ENCODE peak calls at places on chromosome 16, in nine cellular contexts. One of them, this sample, is unnamed.

GRCh38 chr16:77066896-77067496 is 124.0 kb upstream of the MON1B start:
- DNase-seq in neuronal stem cell: no peak
- DNase-seq in right lobe of liver: no peak
- DNase-seq in RWPE1: no peak
- DNase-seq in tibial nerve: no peak
- DNase-seq in effector memory CD4-positive, alpha-beta T cell: no peak
- DNase-seq in pancreas: no peak
- DNase-seq in heart right ventricle: no peak
- DNase-seq in GM12878: no peak
- DNase-seq in this sample: no peak

GRCh38 chr16:49283376-49284049 is 1.9 kb upstream of the CBLN1 start:
- DNase-seq in neuronal stem cell: no peak
- DNase-seq in right lobe of liver: no peak
- DNase-seq in RWPE1: no peak
- DNase-seq in tibial nerve: no peak
- DNase-seq in effector memory CD4-positive, alpha-beta T cell: no peak
- DNase-seq in pancreas: no peak
- DNase-seq in heart right ventricle: no peak
- DNase-seq in GM12878: no peak
- DNase-seq in this sample: no peak

GRCh38 chr16:55487048-55487803 is 8.2 kb downstream of the MMP2 start:
- DNase-seq in neuronal stem cell: no peak
- DNase-seq in right lobe of liver: no peak
- DNase-seq in RWPE1: no peak
- DNase-seq in tibial nerve: peak; percentile 77
- DNase-seq in effector memory CD4-positive, alpha-beta T cell: no peak
- DNase-seq in pancreas: no peak
- DNase-seq in heart right ventricle: no peak
- DNase-seq in GM12878: no peak
- DNase-seq in this sample: no peak

GRCh38 chr16:55443434-55443833 is 35.6 kb upstream of the MMP2 start:
- DNase-seq in neuronal stem cell: no peak
- DNase-seq in right lobe of liver: no peak
- DNase-seq in RWPE1: no peak
- DNase-seq in tibial nerve: no peak
- DNase-seq in effector memory CD4-positive, alpha-beta T cell: no peak
- DNase-seq in pancreas: no peak
- DNase-seq in heart right ventricle: no peak
- DNase-seq in GM12878: no peak
- DNase-seq in this sample: no peak

GRCh38 chr16:20023190-20023589 is 50.5 kb downstream of the GPR139 start:
- DNase-seq in neuronal stem cell: peak; percentile 55
- DNase-seq in right lobe of liver: no peak
- DNase-seq in RWPE1: no peak
- DNase-seq in tibial nerve: no peak
- DNase-seq in effector memory CD4-positive, alpha-beta T cell: no peak
- DNase-seq in pancreas: no peak
- DNase-seq in heart right ventricle: no peak
- DNase-seq in GM12878: no peak
- DNase-seq in this sample: no peak

GRCh38 chr16:50248845-50249244 is 17.5 kb upstream of the ADCY7 start:
- DNase-seq in neuronal stem cell: no peak
- DNase-seq in right lobe of liver: no peak
- DNase-seq in RWPE1: no peak
- DNase-seq in tibial nerve: no peak
- DNase-seq in effector memory CD4-positive, alpha-beta T cell: no peak
- DNase-seq in pancreas: no peak
- DNase-seq in heart right ventricle: no peak
- DNase-seq in GM12878: no peak
- DNase-seq in this sample: no peak

GRCh38 chr16:67000384-67001158 is 12.2 kb downstream of the CES4A start:
- DNase-seq in neuronal stem cell: no peak
- DNase-seq in right lobe of liver: peak; percentile 68
- DNase-seq in RWPE1: peak; percentile 61
- DNase-seq in tibial nerve: peak; percentile 61
- DNase-seq in effector memory CD4-positive, alpha-beta T cell: peak; percentile 52
- DNase-seq in pancreas: peak; percentile 85
- DNase-seq in heart right ventricle: peak; percentile 51
- DNase-seq in GM12878: no peak
- DNase-seq in this sample: peak; percentile 72

GRCh38 chr16:14378131-14378551 is 251.9 kb downstream of the PARN start:
- DNase-seq in neuronal stem cell: no peak
- DNase-seq in right lobe of liver: no peak
- DNase-seq in RWPE1: peak; percentile 64
- DNase-seq in tibial nerve: no peak
- DNase-seq in effector memory CD4-positive, alpha-beta T cell: no peak
- DNase-seq in pancreas: no peak
- DNase-seq in heart right ventricle: no peak
- DNase-seq in GM12878: no peak
- DNase-seq in this sample: no peak

GRCh38 chr16:7614022-7614795 is 281.6 kb downstream of the RBFOX1 start:
- DNase-seq in neuronal stem cell: no peak
- DNase-seq in right lobe of liver: no peak
- DNase-seq in RWPE1: no peak
- DNase-seq in tibial nerve: no peak
- DNase-seq in effector memory CD4-positive, alpha-beta T cell: no peak
- DNase-seq in pancreas: no peak
- DNase-seq in heart right ventricle: no peak
- DNase-seq in GM12878: no peak
- DNase-seq in this sample: no peak

GRCh38 chr16:1158456-1159324 is 5.8 kb downstream of the CACNA1H start:
- DNase-seq in neuronal stem cell: no peak
- DNase-seq in right lobe of liver: no peak
- DNase-seq in RWPE1: no peak
- DNase-seq in tibial nerve: no peak
- DNase-seq in effector memory CD4-positive, alpha-beta T cell: no peak
- DNase-seq in pancreas: peak; percentile 78
- DNase-seq in heart right ventricle: peak; percentile 84
- DNase-seq in GM12878: no peak
- DNase-seq in this sample: no peak

GRCh38 chr16:4318171-4318910 is 2.5 kb downstream of the GLIS2 start:
- DNase-seq in neuronal stem cell: no peak
- DNase-seq in right lobe of liver: no peak
- DNase-seq in RWPE1: no peak
- DNase-seq in tibial nerve: no peak
- DNase-seq in effector memory CD4-positive, alpha-beta T cell: no peak
- DNase-seq in pancreas: no peak
- DNase-seq in heart right ventricle: no peak
- DNase-seq in GM12878: no peak
- DNase-seq in this sample: no peak

GRCh38 chr16:61233718-61234117 is 802.5 kb downstream of the CDH8 start:
- DNase-seq in neuronal stem cell: no peak
- DNase-seq in right lobe of liver: no peak
- DNase-seq in RWPE1: no peak
- DNase-seq in tibial nerve: no peak
- DNase-seq in effector memory CD4-positive, alpha-beta T cell: no peak
- DNase-seq in pancreas: no peak
- DNase-seq in heart right ventricle: no peak
- DNase-seq in GM12878: no peak
- DNase-seq in this sample: no peak

GRCh38 chr16:71340406-71340805 is 18.1 kb upstream of the CALB2 start:
- DNase-seq in neuronal stem cell: no peak
- DNase-seq in right lobe of liver: no peak
- DNase-seq in RWPE1: no peak
- DNase-seq in tibial nerve: no peak
- DNase-seq in effector memory CD4-positive, alpha-beta T cell: no peak
- DNase-seq in pancreas: no peak
- DNase-seq in heart right ventricle: no peak
- DNase-seq in GM12878: no peak
- DNase-seq in this sample: no peak

GRCh38 chr16:19912445-19913305 is 28.0 kb upstream of the GPRC5B start:
- DNase-seq in neuronal stem cell: no peak
- DNase-seq in right lobe of liver: no peak
- DNase-seq in RWPE1: peak; percentile 33
- DNase-seq in tibial nerve: no peak
- DNase-seq in effector memory CD4-positive, alpha-beta T cell: no peak
- DNase-seq in pancreas: no peak
- DNase-seq in heart right ventricle: no peak
- DNase-seq in GM12878: no peak
- DNase-seq in this sample: no peak

GRCh38 chr16:83004868-83005652 is 378.3 kb downstream of the CDH13 start:
- DNase-seq in neuronal stem cell: no peak
- DNase-seq in right lobe of liver: no peak
- DNase-seq in RWPE1: no peak
- DNase-seq in tibial nerve: no peak
- DNase-seq in effector memory CD4-positive, alpha-beta T cell: no peak
- DNase-seq in pancreas: no peak
- DNase-seq in heart right ventricle: no peak
- DNase-seq in GM12878: no peak
- DNase-seq in this sample: no peak

GRCh38 chr16:58574895-58575294 is 54.7 kb downstream of the CNOT1 start:
- DNase-seq in neuronal stem cell: no peak
- DNase-seq in right lobe of liver: no peak
- DNase-seq in RWPE1: no peak
- DNase-seq in tibial nerve: no peak
- DNase-seq in effector memory CD4-positive, alpha-beta T cell: no peak
- DNase-seq in pancreas: no peak
- DNase-seq in heart right ventricle: no peak
- DNase-seq in GM12878: no peak
- DNase-seq in this sample: no peak
- H3K27ac ChIP-seq in neuronal stem cell: no peak overlapping the region
- H3K27ac ChIP-seq in right lobe of liver: no peak overlapping the region
- H3K27ac ChIP-seq in RWPE1: no peak overlapping the region
- H3K27ac ChIP-seq in tibial nerve: no peak overlapping the region
- H3K27ac ChIP-seq in effector memory CD4-positive, alpha-beta T cell: no peak overlapping the region
- H3K27ac ChIP-seq in pancreas: no peak overlapping the region
- H3K27ac ChIP-seq in heart right ventricle: peak overlapping the region; percentile 5
- H3K27ac ChIP-seq in GM12878: no peak overlapping the region
- H3K27ac ChIP-seq in this sample: no peak overlapping the region

GRCh38 chr16:2692948-2693651 is 10.8 kb downstream of the KCTD5 start:
- DNase-seq in neuronal stem cell: no peak
- DNase-seq in right lobe of liver: no peak
- DNase-seq in RWPE1: no peak
- DNase-seq in tibial nerve: no peak
- DNase-seq in effector memory CD4-positive, alpha-beta T cell: no peak
- DNase-seq in pancreas: peak; percentile 11
- DNase-seq in heart right ventricle: peak; percentile 17
- DNase-seq in GM12878: no peak
- DNase-seq in this sample: peak; percentile 64
- H3K27ac ChIP-seq in neuronal stem cell: peak overlapping the region; percentile 75
- H3K27ac ChIP-seq in right lobe of liver: no peak overlapping the region
- H3K27ac ChIP-seq in RWPE1: no peak overlapping the region
- H3K27ac ChIP-seq in tibial nerve: peak overlapping the region; percentile 69
- H3K27ac ChIP-seq in effector memory CD4-positive, alpha-beta T cell: no peak overlapping the region
- H3K27ac ChIP-seq in pancreas: no peak overlapping the region
- H3K27ac ChIP-seq in heart right ventricle: peak overlapping the region; percentile 78
- H3K27ac ChIP-seq in GM12878: no peak overlapping the region
- H3K27ac ChIP-seq in this sample: peak overlapping the region; percentile 96

DNA sequence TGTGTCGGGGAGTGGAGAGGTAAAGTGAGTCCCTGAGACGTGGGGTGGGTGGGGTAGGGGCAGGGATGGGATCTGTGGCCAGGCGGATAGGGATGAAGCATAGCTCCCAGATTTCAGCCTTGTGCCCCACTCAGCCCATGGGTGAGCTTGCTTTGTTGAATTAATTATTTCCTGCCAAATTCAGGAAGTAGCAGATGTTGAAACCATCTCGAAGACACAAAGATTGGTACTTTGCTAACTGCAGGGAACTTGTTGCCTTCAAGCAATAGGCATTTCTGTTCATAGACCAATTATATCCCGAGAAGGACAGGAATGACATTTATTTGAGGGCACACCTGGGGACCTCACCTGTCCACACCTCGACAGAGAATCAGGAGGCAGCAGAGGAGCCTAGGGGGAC is 11.0 kb upstream of the C16orf74 start:
- DNase-seq in neuronal stem cell: no peak
- DNase-seq in right lobe of liver: no peak
- DNase-seq in RWPE1: no peak
- DNase-seq in tibial nerve: no peak
- DNase-seq in effector memory CD4-positive, alpha-beta T cell: no peak
- DNase-seq in pancreas: no peak
- DNase-seq in heart right ventricle: no peak
- DNase-seq in GM12878: no peak
- DNase-seq in this sample: no peak
- H3K27ac ChIP-seq in neuronal stem cell: no peak overlapping the region
- H3K27ac ChIP-seq in right lobe of liver: no peak overlapping the region
- H3K27ac ChIP-seq in RWPE1: no peak overlapping the region
- H3K27ac ChIP-seq in tibial nerve: no peak overlapping the region
- H3K27ac ChIP-seq in effector memory CD4-positive, alpha-beta T cell: no peak overlapping the region
- H3K27ac ChIP-seq in pancreas: no peak overlapping the region
- H3K27ac ChIP-seq in heart right ventricle: no peak overlapping the region
- H3K27ac ChIP-seq in GM12878: no peak overlapping the region
- H3K27ac ChIP-seq in this sample: no peak overlapping the region

DNA sequence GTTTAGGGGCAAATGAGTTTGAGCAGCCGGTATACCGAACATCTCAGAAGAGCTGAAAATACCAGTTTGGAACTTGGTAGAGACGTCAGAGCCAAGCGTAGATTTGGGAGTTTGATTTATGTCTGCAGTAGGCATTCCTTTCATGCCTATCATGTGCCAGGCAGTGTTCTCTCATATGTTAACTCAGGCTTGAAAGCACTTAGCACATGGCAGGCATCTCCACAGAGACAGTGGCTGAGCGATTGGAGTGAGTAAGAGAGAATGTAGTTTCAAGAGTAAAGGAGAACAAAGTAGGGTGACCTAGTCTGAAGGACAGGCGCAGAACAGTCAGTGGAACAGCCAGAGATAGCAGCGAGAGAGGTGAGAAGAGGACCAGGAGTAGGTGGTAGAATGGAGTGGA is 207.0 kb downstream of the FTO start:
- DNase-seq in neuronal stem cell: no peak
- DNase-seq in right lobe of liver: no peak
- DNase-seq in RWPE1: no peak
- DNase-seq in tibial nerve: no peak
- DNase-seq in effector memory CD4-positive, alpha-beta T cell: no peak
- DNase-seq in pancreas: no peak
- DNase-seq in heart right ventricle: no peak
- DNase-seq in GM12878: no peak
- DNase-seq in this sample: no peak
- H3K27ac ChIP-seq in neuronal stem cell: no peak overlapping the region
- H3K27ac ChIP-seq in right lobe of liver: no peak overlapping the region
- H3K27ac ChIP-seq in RWPE1: no peak overlapping the region
- H3K27ac ChIP-seq in tibial nerve: no peak overlapping the region
- H3K27ac ChIP-seq in effector memory CD4-positive, alpha-beta T cell: no peak overlapping the region
- H3K27ac ChIP-seq in pancreas: no peak overlapping the region
- H3K27ac ChIP-seq in heart right ventricle: no peak overlapping the region
- H3K27ac ChIP-seq in GM12878: no peak overlapping the region
- H3K27ac ChIP-seq in this sample: no peak overlapping the region

DNA sequence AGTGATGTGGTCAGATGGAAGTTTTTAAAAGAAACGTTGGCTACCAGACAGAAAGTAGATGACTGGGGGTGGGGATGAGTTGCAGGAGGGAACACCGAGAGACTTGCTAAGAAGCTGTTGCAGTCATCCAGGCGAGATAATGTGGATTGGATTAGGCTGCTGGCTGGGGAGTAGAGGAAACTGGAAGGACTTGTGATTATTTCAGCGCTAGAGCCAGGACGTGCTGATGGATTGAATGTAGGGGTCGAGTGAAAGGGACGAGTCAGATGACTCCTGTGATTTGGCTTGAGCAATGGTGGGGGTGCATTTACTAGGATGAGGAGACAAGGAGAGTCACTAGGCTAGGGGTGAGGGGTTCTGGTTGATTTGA is 88.5 kb downstream of the CLEC16A start:
- DNase-seq in neuronal stem cell: peak; percentile 23
- DNase-seq in right lobe of liver: no peak
- DNase-seq in RWPE1: no peak
- DNase-seq in tibial nerve: peak; percentile 73
- DNase-seq in effector memory CD4-positive, alpha-beta T cell: no peak
- DNase-seq in pancreas: no peak
- DNase-seq in heart right ventricle: no peak
- DNase-seq in GM12878: no peak
- DNase-seq in this sample: no peak
- H3K27ac ChIP-seq in neuronal stem cell: no peak overlapping the region
- H3K27ac ChIP-seq in right lobe of liver: no peak overlapping the region
- H3K27ac ChIP-seq in RWPE1: peak overlapping the region; percentile 63
- H3K27ac ChIP-seq in tibial nerve: peak overlapping the region; percentile 80
- H3K27ac ChIP-seq in effector memory CD4-positive, alpha-beta T cell: no peak overlapping the region
- H3K27ac ChIP-seq in pancreas: no peak overlapping the region
- H3K27ac ChIP-seq in heart right ventricle: peak overlapping the region; percentile 36
- H3K27ac ChIP-seq in GM12878: no peak overlapping the region
- H3K27ac ChIP-seq in this sample: no peak overlapping the region